ENCODE peak calls at places on chromosomes 5 and 9, in ten cellular contexts. P is adipocyte; H is fibroblast of mammary gland; X is B cell; L is CD4-positive, CD25-positive, alpha-beta regulatory T cell; D is fibroblast of lung; E is stimulated activated CD8-positive, alpha-beta memory T cell treated with anti-CD3 and anti-CD28 coated beads, Interleukin-12 subunit alpha, Interleukin-12 subunit beta, amount 100 ng/mL, for 1 hour; O is upper lobe of right lung; U is T1000; I is BJ. B is an unnamed sample.

GRCh38 chr9:95012035-95012708 is 285.7 kb downstream of the AOPEP start:
- DNase-seq in X (no peak), I (no peak), D (no peak), U (no peak), L (no peak), E (no peak), H (no peak), P (peak; percentile 64), O (no peak), B (no peak)

GRCh38 chr5:96565843-96566242 is 96.3 kb upstream of the CAST start:
- DNase-seq in O (no peak), P (peak; percentile 80), U (peak; percentile 13), H (peak; percentile 90), X (no peak), E (no peak), L (peak; percentile 27), I (peak; percentile 61), D (peak; percentile 80), B (peak; percentile 63)

GRCh38 chr5:56688402-56688801 is 126.9 kb upstream of the MAP3K1 start:
- DNase-seq in H (no peak), P (no peak), I (no peak), D (no peak), X (no peak), O (no peak), U (no peak), E (no peak), L (no peak), B (no peak)

GRCh38 chr5:121550989-121551388 is 300.7 kb upstream of the FTMT start:
- DNase-seq in L (no peak), U (no peak), E (no peak), X (no peak), D (no peak), O (no peak), H (no peak), P (no peak), I (no peak), B (no peak)

GRCh38 chr5:172437445-172438303 is 16.7 kb downstream of the SH3PXD2B start:
- DNase-seq in D (peak; percentile 93), H (peak; percentile 96), U (peak; percentile 33), O (peak; percentile 81), L (no peak), P (peak; percentile 66), I (peak; percentile 28), E (no peak), X (no peak), B (peak; percentile 70)

GRCh38 chr9:6433405-6433804 is 20.4 kb downstream of the UHRF2 start:
- DNase-seq in D (peak; percentile 78), I (no peak), H (peak; percentile 74), P (no peak), L (peak; percentile 46), E (no peak), U (no peak), O (no peak), X (no peak), B (peak; percentile 49)

GRCh38 chr9:126500600-126501382 is 112.9 kb upstream of the LMX1B start:
- DNase-seq in U (peak; percentile 57), E (peak; percentile 42), I (no peak), D (peak; percentile 65), H (peak; percentile 61), O (peak; percentile 85), X (peak; percentile 90), P (peak; percentile 86), L (peak; percentile 59), B (no peak)

GRCh38 chr5:154646841-154647759 is 108.1 kb upstream of the LARP1 start:
- DNase-seq in D (peak; percentile 46), I (no peak), E (no peak), X (peak; percentile 56), O (peak; percentile 86), U (no peak), H (peak; percentile 24), L (no peak), P (peak; percentile 6), B (no peak)

GRCh38 chr5:159097461-159098284 is 2.0 kb downstream of the EBF1 start:
- DNase-seq in H (peak; percentile 62), U (no peak), D (peak; percentile 48), O (no peak), L (no peak), I (no peak), P (peak; percentile 68), E (no peak), X (peak; percentile 73), B (no peak)

B was measured in non-pigmented ciliary epithelial cell.